ENCODE peak calls at places on chromosomes 2 and 18, in five cellular contexts. L, H, F, O and C are unnamed samples. For H3K4me1, the result is how much of the 10 kb centered on the place peaks cover.

GRCh38 chr2:218897394-218898108 is 16.9 kb downstream of the WNT10A start:
- DNase-seq in L (no peak), F (no peak), O (no peak), H (peak), C (no peak)

GRCh38 chr2:37168217-37168981 is 11.6 kb upstream of the EIF2AK2 start:
- DNase-seq in O (peak), L (no peak), F (peak), H (no peak), C (no peak)

GRCh38 chr2:160332318-160332717 is 132.2 kb upstream of the ITGB6 start:
- DNase-seq in F (peak), H (peak), O (no peak), L (no peak), C (no peak)

GRCh38 chr18:8052237-8052701 is 485.2 kb downstream of the PTPRM start:
- DNase-seq in F (no peak), H (no peak), L (no peak), O (peak), C (no peak)

GRCh38 chr2:10982931-10983701 is 71.4 kb downstream of the KCNF1 start:
- DNase-seq in H (peak), F (no peak), L (peak), O (no peak), C (no peak)

GRCh38 chr18:2935438-2936192 is 77.3 kb downstream of the LPIN2 start:
- DNase-seq in F (no peak), O (no peak), H (no peak), L (no peak), C (no peak)

GRCh38 chr18:44229693-44230108 is 451.0 kb upstream of the SETBP1 start:
- DNase-seq in O (no peak), F (peak), L (peak), H (peak), C (no peak)

GRCh38 chr18:8332286-8332685 is 277.0 kb upstream of the RAB12 start:
- DNase-seq in H (no peak), F (no peak), L (no peak), O (no peak), C (no peak)

GRCh38 chr2:222707689-222708273 is 36.3 kb downstream of the MOGAT1 start:
- DNase-seq in L (no peak), O (no peak), F (peak), H (no peak), C (no peak)

GRCh38 chr2:222707102-222707688 is 35.7 kb downstream of the MOGAT1 start:
- DNase-seq in H (no peak), F (no peak), L (no peak), O (no peak), C (no peak)

GRCh38 chr2:222709191-222709891 is 37.9 kb downstream of the MOGAT1 start:
- DNase-seq in F (peak), O (no peak), L (peak), H (peak), C (no peak)

GRCh38 chr2:222708274-222708710 is 36.8 kb downstream of the MOGAT1 start:
- DNase-seq in F (peak), O (peak), L (peak), H (peak), C (peak)

DNA sequence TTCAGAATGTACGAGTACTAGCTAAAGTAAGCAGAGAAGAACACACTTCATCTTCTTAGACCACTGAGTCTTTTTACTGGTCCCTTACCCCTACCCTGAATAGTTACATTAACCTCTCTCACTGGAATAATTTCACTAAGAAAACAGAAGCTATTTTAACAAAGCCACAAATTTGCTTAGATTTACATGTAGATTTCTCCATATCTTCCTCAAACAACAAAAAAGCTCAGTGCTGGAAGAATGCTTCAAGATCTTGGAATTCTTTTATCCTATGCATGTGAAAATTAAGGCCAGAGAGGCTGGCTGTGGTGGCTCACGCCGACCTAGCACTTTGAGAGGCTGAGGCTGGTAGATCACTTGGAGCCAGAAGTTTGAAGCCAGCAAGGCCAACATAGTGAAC is 35.2 kb downstream of the MOGAT1 start:
- DNase-seq in L (no peak), F (no peak), H (no peak), O (no peak), C (no peak)
- H3K4me1 ChIP-seq in L (under half), F (under half), H (under half), O (under half), C (under half)

GRCh38 chr2:54609241-54609640 is 114.2 kb upstream of the EML6 start:
- DNase-seq in L (no peak), F (no peak), O (no peak), H (no peak), C (no peak)
- H3K4me1 ChIP-seq in L (half or more), F (half or more), O (under half), H (half or more), C (under half)

GRCh38 chr2:102051659-102052366 is 60.1 kb downstream of the IL1R2 start:
- DNase-seq in L (no peak), O (no peak), H (peak), F (no peak), C (no peak)
- H3K4me1 ChIP-seq in L (under half), O (under half), H (under half), F (under half), C (under half)

GRCh38 chr2:75142081-75142480 is 57.2 kb downstream of the TACR1 start:
- DNase-seq in L (peak), O (no peak), H (no peak), F (no peak), C (no peak)
- H3K4me1 ChIP-seq in L (under half), O (under half), H (under half), F (under half), C (under half)